ENCODE peak calls at places on chromosomes 13 and 19, in eight cellular contexts. H is psoas muscle, T is WERI-Rb-1, I is HL-60, O is right atrium auricular region, K is breast epithelium, L is AG04450, A is heart left ventricle. N is an unnamed sample.

GRCh38 chr19:52070496-52070895 is 21.9 kb upstream of the ZNF432 start:
- DNase-seq in L (no peak), I (no peak), K (no peak), O (no peak), T (no peak), H (no peak), A (no peak), N (no peak)

GRCh38 chr13:40495620-40496001 is 170.8 kb downstream of the FOXO1 start:
- DNase-seq in I (no peak), L (no peak), A (no peak), K (no peak), H (no peak), T (no peak), O (no peak), N (no peak)

GRCh38 chr13:72537400-72537780 is 190.0 kb downstream of the MZT1 start:
- DNase-seq in I (no peak), L (no peak), O (no peak), K (no peak), T (no peak), A (no peak), H (no peak), N (no peak)

GRCh38 chr19:1154731-1155351 is 19.2 kb downstream of the SBNO2 start:
- DNase-seq in L (peak; percentile 60), T (no peak), K (peak; percentile 81), I (peak; percentile 76), H (peak; percentile 96), A (peak; percentile 90), O (peak; percentile 95), N (peak; percentile 78)

GRCh38 chr13:98563071-98563470 is 13.8 kb downstream of the STK24 start:
- DNase-seq in I (no peak), K (no peak), A (no peak), O (no peak), L (no peak), H (no peak), T (no peak), N (no peak)

GRCh38 chr19:46878613-46879375 is 18.0 kb downstream of the ARHGAP35 start:
- DNase-seq in K (no peak), H (peak; percentile 58), O (no peak), T (peak; percentile 83), I (no peak), L (peak; percentile 66), A (no peak), N (no peak)

GRCh38 chr13:45231722-45232121 is 30.9 kb upstream of the KCTD4 start:
- DNase-seq in L (no peak), K (no peak), A (no peak), T (no peak), I (no peak), O (no peak), H (no peak), N (no peak)

GRCh38 chr19:10518444-10519361 is 1.5 kb upstream of the S1PR5 start:
- DNase-seq in L (no peak), O (no peak), A (no peak), H (no peak), K (no peak), I (no peak), T (no peak), N (no peak)

GRCh38 chr13:44063881-44064280 is 184.2 kb downstream of the LACC1 start:
- DNase-seq in O (no peak), I (no peak), K (no peak), A (no peak), H (no peak), L (no peak), T (no peak), N (no peak)

GRCh38 chr13:109288151-109288709 is 498.2 kb downstream of the IRS2 start:
- DNase-seq in O (no peak), K (no peak), L (no peak), T (no peak), I (no peak), A (no peak), H (no peak), N (no peak)

GRCh38 chr13:110302986-110303385 is 4.0 kb downstream of the COL4A1 start:
- DNase-seq in A (no peak), H (no peak), I (no peak), T (no peak), K (no peak), O (peak; percentile 48), L (no peak), N (no peak)
- H3K27me3 ChIP-seq in A (no peaks in the 10 kb centered on the region), H (peaks cover 12% of the 10 kb centered on the region), I (peaks cover 84% of the 10 kb centered on the region), T (peaks cover under 1% of the 10 kb centered on the region), K (peaks cover 7% of the 10 kb centered on the region), O (no peaks in the 10 kb centered on the region), L (no peaks in the 10 kb centered on the region), N (peaks cover 91% of the 10 kb centered on the region)

GRCh38 chr13:25067054-25067453 is 28.9 kb upstream of the PABPC3 start:
- DNase-seq in H (no peak), K (no peak), A (no peak), I (no peak), O (no peak), T (peak; percentile 23), L (no peak), N (no peak)
- H3K4me3 ChIP-seq in H (no peak overlapping the region), K (no peak overlapping the region), A (no peak overlapping the region), I (no peak overlapping the region), O (no peak overlapping the region), T (no peak overlapping the region), L (no peak overlapping the region), N (no peak overlapping the region)

DNA sequence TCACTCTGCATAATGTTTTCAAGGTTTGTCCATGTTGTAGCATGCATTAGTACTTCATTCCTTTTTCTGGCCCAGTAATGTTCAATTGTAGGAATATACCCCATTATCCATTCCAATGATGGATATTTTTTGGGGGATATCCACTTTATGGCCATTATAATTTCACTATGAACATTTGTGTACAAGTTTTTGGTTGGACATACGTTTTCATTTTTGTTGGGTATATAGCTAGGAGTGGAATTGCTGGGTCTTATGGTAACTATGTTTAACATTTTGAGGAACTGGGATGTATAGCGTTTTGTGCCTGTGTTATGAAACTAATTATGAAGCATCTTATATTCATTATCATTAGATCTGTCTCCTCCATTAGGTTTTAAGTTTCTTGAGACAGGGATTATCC is 191.6 kb downstream of the TM9SF2 start:
- DNase-seq in O (no peak), I (no peak), A (no peak), L (no peak), H (no peak), K (no peak), T (no peak), N (no peak)
- TF ChIP-seq CTCF in O (no peak), I (no peak), A (no peak), L (no peak), H (no peak), K (no peak), T (no peak), N (no peak)

GRCh38 chr13:23183292-23183691 is 2.5 kb downstream of the SGCG start:
- DNase-seq in I (no peak), K (no peak), L (no peak), A (no peak), O (no peak), H (peak; percentile 74), T (no peak), N (no peak)
- H3K27me3 ChIP-seq in I (peaks cover 5% of the 10 kb centered on the region), K (no peaks in the 10 kb centered on the region), L (no peaks in the 10 kb centered on the region), A (no peaks in the 10 kb centered on the region), O (no peaks in the 10 kb centered on the region), H (no peaks in the 10 kb centered on the region), T (peaks cover 93% of the 10 kb centered on the region), N (peaks cover 40% of the 10 kb centered on the region)

GRCh38 chr19:18587561-18587960 is 1.0 kb upstream of the REX1BD start:
- DNase-seq in T (no peak), K (no peak), A (no peak), L (no peak), H (no peak), I (no peak), O (no peak), N (no peak)
- H3K4me3 ChIP-seq in T (peak overlapping the region; percentile 74), K (peak overlapping the region; percentile 87), A (no peak overlapping the region), L (no peak overlapping the region), H (no peak overlapping the region), I (no peak overlapping the region), O (no peak overlapping the region), N (peak overlapping the region; percentile 86)

GRCh38 chr13:112587359-112587766 is 590 bp downstream of the TUBGCP3 start:
- DNase-seq in K (peak; percentile 71), A (peak; percentile 93), O (peak; percentile 88), T (peak; percentile 89), L (peak; percentile 67), I (peak; percentile 68), H (peak; percentile 95), N (peak; percentile 89)

GRCh38 chr13:112588490-112589297 is 741 bp upstream of the TUBGCP3 start:
- DNase-seq in L (no peak), H (peak; percentile 41), K (no peak), O (no peak), T (no peak), I (no peak), A (no peak), N (no peak)

GRCh38 chr13:112586334-112586733 is 1.6 kb downstream of the TUBGCP3 start:
- DNase-seq in O (no peak), H (no peak), T (no peak), L (no peak), A (no peak), K (no peak), I (no peak), N (no peak)

GRCh38 chr13:112583592-112584277 is 4.2 kb downstream of the TUBGCP3 start:
- DNase-seq in I (peak; percentile 57), K (no peak), H (no peak), A (no peak), O (no peak), T (no peak), L (no peak), N (no peak)

GRCh38 chr13:112587767-112588489 is at the start of gene TUBGCP3:
- DNase-seq in L (peak; percentile 41), H (peak; percentile 92), A (peak; percentile 93), I (peak; percentile 62), O (peak; percentile 79), K (peak; percentile 80), T (peak; percentile 96), N (peak; percentile 93)
- TF ChIP-seq CTCF in L (no peak), H (no peak), A (no peak), I (no peak), O (peak; percentile 35), K (peak; percentile 37), T (no peak), N (no peak)

GRCh38 chr19:33124207-33125098 is 7.5 kb upstream of the WDR88 start:
- DNase-seq in A (no peak), K (no peak), H (no peak), T (peak; percentile 86), I (no peak), O (no peak), L (no peak), N (no peak)
- H3K27me3 ChIP-seq in A (no peaks in the 10 kb centered on the region), K (no peaks in the 10 kb centered on the region), H (no peaks in the 10 kb centered on the region), T (no peaks in the 10 kb centered on the region), I (no peaks in the 10 kb centered on the region), O (no peaks in the 10 kb centered on the region), L (no peaks in the 10 kb centered on the region), N (no peaks in the 10 kb centered on the region)

DNA sequence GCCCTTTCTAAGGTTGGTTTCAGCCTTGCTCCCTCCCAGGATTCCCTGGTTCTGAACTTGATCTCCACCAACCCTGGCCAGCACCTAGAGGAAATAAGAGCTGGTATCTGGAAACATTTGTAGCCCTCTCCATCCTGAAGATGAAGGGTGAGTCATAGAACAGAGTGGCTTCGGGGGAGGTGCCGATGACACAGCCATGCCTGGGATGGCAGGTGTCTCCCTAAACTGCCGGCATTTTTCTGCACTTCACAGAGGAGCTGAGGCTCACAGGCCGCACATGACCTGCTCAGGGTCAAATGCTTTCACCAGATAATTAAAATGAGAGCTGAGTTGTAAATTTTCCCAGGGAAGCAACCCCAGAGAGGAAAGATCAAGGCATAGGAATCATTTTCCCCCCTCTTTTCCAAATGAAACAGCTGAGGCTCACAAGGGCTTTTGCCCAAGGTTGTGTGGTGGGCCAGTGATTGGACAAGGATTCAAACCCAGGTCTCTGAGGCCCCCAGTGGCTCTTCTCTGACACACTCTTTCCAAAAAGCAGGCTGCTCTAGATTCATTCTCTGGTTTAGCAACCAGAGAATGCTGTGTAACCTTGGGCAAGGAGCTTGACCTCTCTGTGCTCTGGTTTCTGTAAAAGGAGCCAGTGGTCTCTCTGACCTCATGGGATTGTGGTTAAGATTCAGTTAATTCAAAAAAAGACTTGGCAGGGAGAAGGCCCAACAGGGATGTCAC is 1.2 kb upstream of the SLC25A42 start:
- DNase-seq in A (peak; percentile 10), T (no peak), H (no peak), L (peak; percentile 11), O (no peak), I (no peak), K (no peak), N (peak; percentile 40)
- H3K4me3 ChIP-seq in A (peak overlapping the region; percentile 81), T (peak overlapping the region; percentile 35), H (peak overlapping the region; percentile 76), L (peak overlapping the region; percentile 64), O (peak overlapping the region; percentile 94), I (no peak overlapping the region), K (peak overlapping the region; percentile 90), N (peak overlapping the region; percentile 43)

N was measured in BE2C.